ENCODE peak calls at places on chromosomes 1 and 21, in four cellular contexts. P, C, G and O are unnamed samples.

GRCh38 chr1:159647616-159648015 is 60.0 kb downstream of the APCS start:
- DNase-seq in G (no peak), P (no peak), C (no peak), O (no peak)

GRCh38 chr1:209652873-209653401 is 712 bp upstream of the LAMB3 start:
- DNase-seq in P (peak), G (peak), C (peak), O (no peak)

GRCh38 chr21:38916214-38916964 is 110.7 kb downstream of the ETS2 start:
- DNase-seq in P (no peak), G (no peak), C (no peak), O (no peak)

GRCh38 chr21:29513535-29513934 is 214.8 kb downstream of the BACH1 start:
- DNase-seq in P (no peak), G (no peak), C (no peak), O (no peak)

GRCh38 chr1:77175230-77175844 is 43.9 kb downstream of the PIGK start:
- DNase-seq in G (no peak), P (no peak), C (no peak), O (no peak)

GRCh38 chr1:246647513-246647912 is 76.7 kb upstream of the SCCPDH start:
- DNase-seq in G (no peak), C (no peak), P (no peak), O (no peak)

GRCh38 chr21:15289896-15290841 is 225.4 kb upstream of the NRIP1 start:
- DNase-seq in G (no peak), C (peak), P (peak), O (peak)

GRCh38 chr1:5989731-5990271 is 2.4 kb downstream of the NPHP4 start:
- DNase-seq in C (no peak), P (no peak), G (no peak), O (no peak)

GRCh38 chr1:192878249-192878648 is 69.4 kb downstream of the RGS2 start:
- DNase-seq in G (no peak), P (peak), C (no peak), O (no peak)

GRCh38 chr1:196355206-196355786 is 252.9 kb downstream of the KCNT2 start:
- DNase-seq in G (no peak), C (no peak), P (no peak), O (no peak)

GRCh38 chr1:186440584-186440983 is 20.3 kb downstream of the PDC start:
- DNase-seq in C (no peak), G (no peak), P (no peak), O (no peak)

GRCh38 chr1:72281637-72282270 is 585 bp downstream of the NEGR1 start:
- DNase-seq in P (peak), G (no peak), C (no peak), O (no peak)

GRCh38 chr1:91809267-91809666 is 76.7 kb downstream of the TGFBR3 start:
- DNase-seq in G (no peak), P (no peak), C (no peak), O (no peak)

GRCh38 chr1:185546029-185546428 is 188.2 kb upstream of the HMCN1 start:
- DNase-seq in P (no peak), G (no peak), C (no peak), O (no peak)

GRCh38 chr1:15852036-15852827 is 4.7 kb downstream of the SPEN start:
- DNase-seq in C (no peak), P (no peak), G (no peak), O (no peak)

GRCh38 chr1:94205639-94206038 is 31.7 kb downstream of the ARHGAP29 start:
- DNase-seq in G (no peak), P (no peak), C (no peak), O (no peak)

GRCh38 chr1:192601145-192602048 is 25.8 kb downstream of the RGS1 start:
- DNase-seq in G (no peak), P (no peak), C (no peak), O (peak)

GRCh38 chr1:218347316-218347712 is 2.2 kb downstream of the TGFB2 start:
- DNase-seq in P (no peak), G (no peak), C (no peak), O (no peak)

GRCh38 chr21:35593000-35593502 is 467.3 kb downstream of the SETD4 start:
- DNase-seq in C (no peak), P (no peak), G (no peak), O (no peak)

GRCh38 chr1:201536542-201536941 is 2.4 kb upstream of the NAV1 start:
- DNase-seq in G (no peak), P (peak), C (no peak), O (peak)

GRCh38 chr1:242132446-242132845 is 133.5 kb upstream of the MAP1LC3C start:
- DNase-seq in G (no peak), C (no peak), P (no peak), O (no peak)

GRCh38 chr1:51063121-51063520 is 38.9 kb upstream of the C1orf185 start:
- DNase-seq in C (no peak), P (no peak), G (no peak), O (peak)

GRCh38 chr1:107262472-107263286 is 121.8 kb downstream of the NTNG1 start:
- DNase-seq in G (no peak), C (no peak), P (no peak), O (no peak)

GRCh38 chr1:110005971-110006370 is 21.4 kb downstream of the AHCYL1 start:
- DNase-seq in P (no peak), G (no peak), C (no peak), O (no peak)

GRCh38 chr1:157104598-157105293 is 5.1 kb upstream of the ETV3L start:
- DNase-seq in C (no peak), G (no peak), P (no peak), O (peak)

GRCh38 chr1:170657275-170657853 is 6.6 kb upstream of the PRRX1 start:
- DNase-seq in C (no peak), P (no peak), G (no peak), O (no peak)

GRCh38 chr1:204442376-204443259 is 31.0 kb upstream of the PPP1R15B start:
- DNase-seq in G (no peak), P (no peak), C (no peak), O (no peak)

GRCh38 chr1:201252833-201253810 is 30.2 kb upstream of the PKP1 start:
- DNase-seq in P (no peak), C (no peak), G (no peak), O (no peak)

GRCh38 chr1:234538062-234538731 is 59.2 kb upstream of the TARBP1 start:
- DNase-seq in P (no peak), G (peak), C (no peak), O (no peak)

GRCh38 chr1:203464226-203464625 is 11.4 kb upstream of the PRELP start:
- DNase-seq in G (no peak), C (no peak), P (peak), O (no peak)

GRCh38 chr1:182662121-182662890 is 22.1 kb downstream of the RGS8 start:
- DNase-seq in C (no peak), G (no peak), P (no peak), O (no peak)

GRCh38 chr1:214332950-214333798 is 52.2 kb downstream of the SMYD2 start:
- DNase-seq in G (no peak), P (peak), C (peak), O (peak)

GRCh38 chr1:118486213-118486612 is 301.2 kb upstream of the SPAG17 start:
- DNase-seq in C (no peak), P (no peak), G (no peak), O (no peak)

GRCh38 chr1:222654849-222655248 is 37.0 kb downstream of the MIA3 start:
- DNase-seq in G (no peak), C (no peak), P (no peak), O (no peak)

GRCh38 chr1:199612976-199613774 is 414.3 kb upstream of the NR5A2 start:
- DNase-seq in C (no peak), G (no peak), P (no peak), O (peak)

GRCh38 chr1:44685218-44685617 is 10.7 kb downstream of the ARMH1 start:
- DNase-seq in C (no peak), G (no peak), P (no peak), O (no peak)

GRCh38 chr1:42930178-42931107 is 28.2 kb downstream of the SLC2A1 start:
- DNase-seq in P (no peak), G (no peak), C (no peak), O (no peak)

GRCh38 chr1:203143671-203144070 is 16.1 kb downstream of the ADORA1 start:
- DNase-seq in G (no peak), C (no peak), P (no peak), O (no peak)

GRCh38 chr1:28374297-28374696 is 4.8 kb downstream of the PHACTR4 start:
- DNase-seq in P (no peak), G (no peak), C (no peak), O (no peak)

DNA sequence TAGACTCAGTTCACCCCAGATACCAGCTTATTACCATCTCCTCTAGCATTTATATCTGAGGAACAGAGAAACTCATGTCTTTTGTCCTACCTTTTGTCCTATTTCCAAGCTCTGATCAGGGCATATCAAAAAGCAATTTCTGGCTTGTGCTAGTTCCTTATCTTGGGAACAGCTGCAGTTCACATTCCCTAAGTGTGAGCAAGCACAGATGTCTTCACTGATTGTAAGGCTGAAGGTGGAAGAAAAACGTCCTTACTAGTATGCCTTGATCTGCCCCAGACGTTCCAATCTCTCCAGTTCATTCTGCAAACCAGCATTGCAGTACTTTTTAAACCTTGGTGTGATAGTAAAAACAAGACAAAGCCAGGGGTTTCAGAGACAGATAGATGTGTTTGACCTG is 139.8 kb downstream of the NCAM2 start:
- DNase-seq in G (no peak), P (no peak), C (no peak), O (no peak)
- TF ChIP-seq POLR2A in G (no peak), P (no peak), C (no peak), O (no peak)

GRCh38 chr1:2546515-2547209 is 9.5 kb upstream of the TNFRSF14 start:
- DNase-seq in P (peak), G (peak), C (peak), O (peak)
- TF ChIP-seq POLR2A in P (peak), G (peak), C (peak), O (peak)

GRCh38 chr1:162564762-162565218 is 3.3 kb downstream of the UAP1 start:
- DNase-seq in G (no peak), P (no peak), C (no peak), O (no peak)

GRCh38 chr1:162562452-162562828 is 918 bp downstream of the UAP1 start:
- DNase-seq in C (peak), G (no peak), P (no peak), O (no peak)

GRCh38 chr1:162560303-162561036 is 1.1 kb upstream of the UAP1 start:
- DNase-seq in P (no peak), G (no peak), C (peak), O (no peak)

GRCh38 chr1:162561037-162561615 is 396 bp upstream of the UAP1 start:
- DNase-seq in C (peak), P (peak), G (peak), O (peak)

DNA sequence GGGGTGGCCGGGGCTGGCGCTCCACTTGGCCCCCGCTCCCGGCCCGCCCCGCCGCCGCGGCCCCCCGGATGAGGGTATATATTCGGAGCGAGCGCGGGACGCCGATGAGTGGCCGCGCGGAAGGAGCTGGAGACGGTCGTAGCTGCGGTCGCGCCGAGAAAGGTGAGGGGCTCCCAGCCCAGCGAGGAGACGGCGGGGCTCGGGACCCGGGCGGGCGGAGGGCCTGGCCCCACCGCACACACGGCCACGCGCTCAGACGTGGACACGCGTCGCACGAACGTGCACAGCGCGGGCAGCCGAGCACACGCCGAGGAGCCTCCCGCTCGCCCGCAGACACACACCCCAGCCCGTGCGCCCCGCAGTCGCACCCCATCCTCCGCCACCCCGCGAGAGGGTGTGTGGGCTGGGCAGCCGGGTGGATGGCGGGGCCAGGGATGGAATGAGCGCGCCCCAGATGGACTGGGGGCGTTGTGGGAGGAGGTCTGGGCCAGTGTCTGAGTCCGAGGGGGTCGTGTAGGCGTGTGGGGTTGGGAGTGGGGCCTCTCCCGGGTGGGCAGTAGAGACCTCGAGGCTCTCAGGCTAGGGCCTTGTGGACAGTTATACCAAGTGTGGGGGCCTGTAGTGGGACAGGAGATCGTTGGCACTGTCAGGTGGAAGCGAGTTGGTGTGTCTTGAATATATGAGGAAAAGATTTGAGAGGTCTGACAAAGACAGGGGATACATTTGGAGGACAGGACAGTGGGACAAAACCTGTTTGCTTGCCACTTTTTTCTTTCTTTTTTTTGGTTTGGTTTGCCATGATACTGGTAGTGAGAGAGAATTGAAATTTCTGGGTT is at the start of gene UAP1:
- DNase-seq in C (peak), G (no peak), P (peak), O (no peak)
- TF ChIP-seq POLR2A in C (no peak), G (peak), P (peak), O (peak)

DNA sequence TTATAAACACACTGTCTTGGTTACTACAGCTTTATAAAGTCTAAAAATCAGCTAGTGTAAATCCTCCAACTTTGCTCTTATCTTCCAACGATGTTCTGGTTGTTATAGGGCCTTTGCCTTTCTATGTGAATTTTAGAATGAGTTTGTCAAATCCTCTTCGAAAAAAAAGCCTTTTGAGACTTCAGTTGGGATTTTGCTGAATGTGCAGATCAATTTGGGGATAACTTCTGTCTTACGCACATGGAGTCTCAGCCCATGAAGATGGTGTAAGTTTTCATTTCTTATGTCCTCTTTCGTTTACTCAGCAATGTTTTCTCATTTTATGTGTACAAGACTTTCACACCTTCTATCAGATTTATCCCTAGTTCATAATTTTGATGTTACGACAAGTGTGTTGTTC is 64.8 kb upstream of the ADARB1 start:
- DNase-seq in P (no peak), C (no peak), G (no peak), O (no peak)
- TF ChIP-seq POLR2A in P (no peak), C (no peak), G (no peak), O (no peak)

GRCh38 chr21:32611471-32611997 is 643 bp downstream of the CFAP298 start:
- DNase-seq in C (peak), G (peak), P (no peak), O (peak)

GRCh38 chr21:32613436-32614043 is 1.4 kb upstream of the CFAP298 start:
- DNase-seq in C (no peak), P (no peak), G (no peak), O (no peak)

GRCh38 chr21:32612999-32613337 is 791 bp upstream of the CFAP298 start:
- DNase-seq in P (no peak), C (no peak), G (no peak), O (no peak)

GRCh38 chr21:32612075-32612998 is at the start of gene CFAP298:
- DNase-seq in G (peak), C (peak), P (peak), O (peak)
- TF ChIP-seq POLR2A in G (no peak), C (no peak), P (no peak), O (peak)

GRCh38 chr1:59523745-59524450 is 227.0 kb downstream of the FGGY start:
- DNase-seq in G (no peak), C (no peak), P (no peak), O (no peak)

GRCh38 chr1:59522925-59523505 is 226.1 kb downstream of the FGGY start:
- DNase-seq in P (no peak), C (no peak), G (no peak), O (no peak)

GRCh38 chr1:59520759-59521442 is 224.0 kb downstream of the FGGY start:
- DNase-seq in G (no peak), C (no peak), P (peak), O (no peak)

GRCh38 chr1:59520194-59520593 is 223.3 kb downstream of the FGGY start:
- DNase-seq in P (no peak), C (no peak), G (no peak), O (no peak)

DNA sequence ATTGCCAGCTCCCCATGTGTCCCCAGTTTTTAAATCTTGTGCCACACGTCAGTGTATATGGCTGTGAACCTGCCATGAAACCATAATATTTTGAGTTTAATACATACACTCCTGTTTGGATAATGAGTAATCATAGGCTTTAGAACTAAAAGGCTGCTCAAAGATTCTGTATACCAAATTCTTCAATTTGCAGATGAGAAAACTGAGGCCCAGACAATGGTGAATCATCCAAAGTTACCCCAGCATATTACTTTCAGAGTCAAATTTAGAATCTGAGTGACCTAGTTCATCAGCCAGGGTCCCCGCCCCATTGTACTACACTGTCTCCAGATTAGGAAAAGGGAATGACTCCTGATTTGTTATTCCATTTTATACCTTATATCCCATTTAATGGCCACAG is 224.6 kb downstream of the FGGY start:
- DNase-seq in G (no peak), P (peak), C (no peak), O (no peak)
- TF ChIP-seq POLR2A in G (no peak), P (no peak), C (no peak), O (no peak)

GRCh38 chr1:1630191-1630964 is 1.6 kb upstream of the MMP23B start:
- DNase-seq in G (peak), C (peak), P (peak), O (no peak)
- TF ChIP-seq POLR2A in G (no peak), C (peak), P (no peak), O (no peak)

GRCh38 chr1:67723620-67724019 is 38.6 kb downstream of the GADD45A start:
- DNase-seq in C (no peak), P (no peak), G (no peak), O (no peak)
- TF ChIP-seq POLR2A in C (no peak), P (no peak), G (no peak), O (no peak)

GRCh38 chr1:53327183-53327941 is 508 bp downstream of the LRP8 start:
- DNase-seq in P (no peak), G (peak), C (no peak), O (peak)
- TF ChIP-seq POLR2A in P (no peak), G (no peak), C (no peak), O (no peak)